ENCODE peak calls at places on chromosomes 7 and 10, in nine cellular contexts. W is NCI-H2171 treated with DMSO at 0.1 percent for 48 hours, A is HepG2, F is nucleus accumbens, I is GM12865, V is neural progenitor cell, Z is NCI-H82, D is lower lobe of right lung, H is left cardiac atrium. E is an unnamed sample.
A peak's percentile ranks its signal among the peaks of the same experiment; 100 is the strongest.

GRCh38 chr7:44615149-44615611 is 8.8 kb downstream of the OGDH start:
- DNase-seq in W (no peak), F (no peak), V (no peak), D (peak; percentile 75), H (peak; percentile 48), I (no peak), Z (no peak), A (peak; percentile 13), E (peak; percentile 99)

GRCh38 chr7:74371381-74372059 is 82.2 kb upstream of the GTF2IRD1 start:
- DNase-seq in A (no peak), I (peak; percentile 50), D (no peak), Z (peak; percentile 18), V (peak; percentile 64), W (peak; percentile 58), H (no peak), F (peak; percentile 38), E (peak; percentile 63)

GRCh38 chr7:158819571-158820203 is 9.6 kb downstream of the ESYT2 start:
- DNase-seq in A (no peak), V (no peak), Z (no peak), D (no peak), W (no peak), I (no peak), H (no peak), F (no peak), E (no peak)

GRCh38 chr10:120598377-120598776 is 141.3 kb downstream of the PLPP4 start:
- DNase-seq in H (no peak), F (no peak), V (peak; percentile 36), D (no peak), I (no peak), W (peak; percentile 91), Z (peak; percentile 91), A (no peak), E (no peak)

GRCh38 chr10:125631806-125632205 is 51.2 kb downstream of the TEX36 start:
- DNase-seq in W (no peak), D (no peak), Z (no peak), H (no peak), A (no peak), V (no peak), F (no peak), I (no peak), E (no peak)

GRCh38 chr10:76444034-76444800 is 1012.8 kb downstream of the LRMDA start:
- DNase-seq in F (no peak), D (no peak), A (no peak), I (no peak), Z (no peak), W (no peak), V (no peak), H (peak; percentile 50), E (peak; percentile 5)

GRCh38 chr10:65571011-65571570 is 1354.7 kb upstream of the LRRTM3 start:
- DNase-seq in W (peak; percentile 46), I (no peak), H (no peak), D (no peak), A (peak; percentile 24), V (peak; percentile 20), Z (peak; percentile 86), F (no peak), E (peak; percentile 43)

GRCh38 chr7:157299613-157300405 is 37.0 kb upstream of the DNAJB6 start:
- DNase-seq in D (no peak), V (no peak), H (no peak), Z (peak; percentile 52), W (no peak), F (no peak), A (no peak), I (no peak), E (no peak)

GRCh38 chr7:43199333-43199732 is 86.9 kb downstream of the HECW1 start:
- DNase-seq in A (no peak), Z (no peak), H (no peak), W (no peak), V (no peak), I (no peak), D (no peak), F (no peak), E (no peak)

GRCh38 chr7:16123117-16123770 is 298.1 kb downstream of the CRPPA start:
- DNase-seq in H (no peak), I (no peak), V (no peak), Z (no peak), D (no peak), A (no peak), W (no peak), F (no peak), E (no peak)

GRCh38 chr7:145978769-145979168 is 137.8 kb upstream of the CNTNAP2 start:
- DNase-seq in H (no peak), Z (no peak), W (peak; percentile 85), I (no peak), F (no peak), V (no peak), A (no peak), D (no peak), E (no peak)

GRCh38 chr7:113698556-113699220 is 220.1 kb downstream of the PPP1R3A start:
- DNase-seq in H (no peak), Z (peak; percentile 44), I (peak; percentile 30), F (no peak), A (peak; percentile 15), D (no peak), V (peak; percentile 40), W (peak; percentile 30), E (peak; percentile 24)